ENCODE peak calls at places on chromosome 5, in nine cellular contexts. S, N, W, H, Y, Q, J, T and D are unnamed samples.

GRCh38 chr5:112735702-112736101 is 2.0 kb upstream of the APC start:
- DNase-seq in Q (peak), Y (no peak), N (no peak), S (no peak), H (no peak), W (no peak), T (no peak), J (peak), D (no peak)

GRCh38 chr5:1106385-1107166 is 5.3 kb downstream of the SLC12A7 start:
- DNase-seq in W (peak), T (no peak), N (no peak), H (no peak), Q (no peak), S (no peak), Y (no peak), J (no peak), D (no peak)

GRCh38 chr5:149345892-149346222 is 558 bp downstream of the GRPEL2 start:
- DNase-seq in N (no peak), H (no peak), Q (peak), T (no peak), J (no peak), W (no peak), Y (no peak), S (no peak), D (no peak)

GRCh38 chr5:28414619-28415018 is 1376.2 kb upstream of the CDH9 start:
- DNase-seq in S (no peak), Y (no peak), J (no peak), T (no peak), N (no peak), Q (no peak), H (no peak), W (no peak), D (no peak)

GRCh38 chr5:74257645-74258328 is 382.7 kb downstream of the ENC1 start:
- DNase-seq in J (no peak), S (peak), H (no peak), Q (peak), T (peak), N (no peak), W (no peak), Y (peak), D (no peak)

GRCh38 chr5:114858964-114859363 is 310.7 kb downstream of the TRIM36 start:
- DNase-seq in N (no peak), H (no peak), Y (no peak), W (no peak), T (no peak), J (no peak), Q (no peak), S (no peak), D (no peak)

GRCh38 chr5:96687812-96688453 is 25.8 kb downstream of the CAST start:
- DNase-seq in N (no peak), S (no peak), Y (no peak), H (peak), T (no peak), Q (peak), W (peak), J (peak), D (peak)

GRCh38 chr5:138724470-138725146 is 28.6 kb upstream of the CTNNA1 start:
- DNase-seq in Q (peak), H (no peak), N (no peak), S (no peak), W (no peak), Y (no peak), J (peak), T (no peak), D (no peak)

GRCh38 chr5:144187699-144188294 is 17.1 kb downstream of the KCTD16 start:
- DNase-seq in J (peak), Q (peak), Y (no peak), H (no peak), W (peak), S (peak), N (peak), T (peak), D (peak)

GRCh38 chr5:81525690-81526089 is 131.8 kb upstream of the ACOT12 start:
- DNase-seq in H (no peak), Y (no peak), W (no peak), N (no peak), T (no peak), S (no peak), Q (peak), J (no peak), D (no peak)

GRCh38 chr5:172353271-172353807 is 69.8 kb upstream of the UBTD2 start:
- DNase-seq in J (no peak), W (no peak), T (no peak), H (no peak), Y (no peak), Q (no peak), N (no peak), S (no peak), D (no peak)

GRCh38 chr5:19547640-19548039 is 440.4 kb downstream of the CDH18 start:
- DNase-seq in T (no peak), H (no peak), Q (peak), N (no peak), J (no peak), S (no peak), W (no peak), Y (no peak), D (no peak)

GRCh38 chr5:158373623-158374375 is 514.9 kb upstream of the CLINT1 start:
- DNase-seq in W (no peak), T (no peak), N (no peak), Y (no peak), S (no peak), H (no peak), Q (no peak), J (no peak), D (no peak)

GRCh38 chr5:137372386-137373160 is 126.6 kb downstream of the SPOCK1 start:
- DNase-seq in W (no peak), T (no peak), H (no peak), Q (peak), S (no peak), J (no peak), N (no peak), Y (no peak), D (no peak)

GRCh38 chr5:37723147-37723961 is 116.5 kb downstream of the GDNF start:
- DNase-seq in Y (peak), N (peak), Q (peak), S (no peak), J (no peak), H (peak), W (no peak), T (no peak), D (peak)

GRCh38 chr5:10528056-10528816 is 35.6 kb upstream of the ANKRD33B start:
- DNase-seq in Y (no peak), N (no peak), S (no peak), J (no peak), T (no peak), H (no peak), Q (peak), W (no peak), D (no peak)

GRCh38 chr5:99763021-99763814 is 772.0 kb upstream of the FAM174A start:
- DNase-seq in N (no peak), Q (no peak), J (no peak), W (no peak), Y (peak), S (no peak), T (no peak), H (no peak), D (no peak)

GRCh38 chr5:132469380-132470372 is 20.9 kb downstream of the IRF1 start:
- DNase-seq in S (peak), W (no peak), Y (no peak), H (no peak), Q (no peak), N (no peak), T (no peak), J (no peak), D (no peak)

GRCh38 chr5:172820046-172820767 is 13.8 kb upstream of the ERGIC1 start:
- DNase-seq in W (no peak), N (no peak), H (no peak), Q (peak), T (peak), Y (peak), S (peak), J (no peak), D (no peak)

GRCh38 chr5:60458669-60459068 is 241.3 kb downstream of the DEPDC1B start:
- DNase-seq in W (no peak), N (no peak), H (no peak), J (no peak), S (no peak), Q (no peak), Y (no peak), T (no peak), D (peak)

GRCh38 chr5:140018920-140019644 is 24.0 kb downstream of the NRG2 start:
- DNase-seq in Q (no peak), Y (no peak), T (no peak), J (no peak), N (no peak), S (no peak), W (no peak), H (no peak), D (no peak)

GRCh38 chr5:117207088-117207668 is 632.6 kb upstream of the SEMA6A start:
- DNase-seq in T (no peak), S (no peak), W (no peak), J (no peak), Q (no peak), N (no peak), H (no peak), Y (peak), D (no peak)

GRCh38 chr5:128535225-128535624 is 2.8 kb downstream of the FBN2 start:
- DNase-seq in N (no peak), Y (no peak), J (no peak), H (no peak), T (no peak), S (no peak), Q (no peak), W (no peak), D (no peak)

GRCh38 chr5:149005077-149005892 is 57.6 kb downstream of the SH3TC2 start:
- DNase-seq in S (no peak), N (no peak), H (no peak), Y (no peak), J (no peak), W (no peak), Q (peak), T (no peak), D (no peak)

GRCh38 chr5:10631597-10631996 is 67.7 kb downstream of the ANKRD33B start:
- DNase-seq in W (no peak), H (no peak), Q (no peak), N (no peak), S (no peak), Y (no peak), T (no peak), J (no peak), D (no peak)

DNA sequence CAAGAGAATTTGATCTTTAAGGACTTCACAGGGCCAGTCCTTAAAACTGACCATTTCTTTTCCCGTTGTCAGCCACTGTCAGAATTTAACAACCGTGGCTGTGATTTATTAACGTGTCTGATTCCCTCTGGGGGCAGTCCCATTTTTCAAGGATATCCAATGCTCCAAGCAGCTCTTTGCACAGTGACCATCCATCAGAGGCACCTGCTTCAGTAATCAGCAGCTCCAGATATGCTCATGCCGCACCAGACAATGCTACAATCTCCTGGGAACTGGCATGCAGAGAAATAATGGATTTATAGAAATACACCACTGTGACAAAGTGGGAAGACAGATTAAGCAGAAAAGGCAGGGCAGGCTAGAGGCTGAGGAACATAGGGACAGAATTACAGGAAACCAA is 163.3 kb upstream of the PPP1R2B start:
- DNase-seq in Q (no peak), N (no peak), H (peak), Y (no peak), S (no peak), J (no peak), T (no peak), W (no peak), D (no peak)
- H3K4me3 ChIP-seq in Q (no peak), N (no peak), H (no peak), Y (no peak), S (no peak), J (no peak), T (no peak), W (no peak), D (no peak)

GRCh38 chr5:6722015-6722414 is 8.8 kb downstream of the TENT4A start:
- DNase-seq in N (no peak), T (no peak), S (no peak), Y (no peak), H (no peak), J (peak), Q (peak), W (no peak), D (no peak)
- H3K4me3 ChIP-seq in N (no peak), T (peak), S (no peak), Y (no peak), H (no peak), J (peak), Q (peak), W (peak), D (no peak)

DNA sequence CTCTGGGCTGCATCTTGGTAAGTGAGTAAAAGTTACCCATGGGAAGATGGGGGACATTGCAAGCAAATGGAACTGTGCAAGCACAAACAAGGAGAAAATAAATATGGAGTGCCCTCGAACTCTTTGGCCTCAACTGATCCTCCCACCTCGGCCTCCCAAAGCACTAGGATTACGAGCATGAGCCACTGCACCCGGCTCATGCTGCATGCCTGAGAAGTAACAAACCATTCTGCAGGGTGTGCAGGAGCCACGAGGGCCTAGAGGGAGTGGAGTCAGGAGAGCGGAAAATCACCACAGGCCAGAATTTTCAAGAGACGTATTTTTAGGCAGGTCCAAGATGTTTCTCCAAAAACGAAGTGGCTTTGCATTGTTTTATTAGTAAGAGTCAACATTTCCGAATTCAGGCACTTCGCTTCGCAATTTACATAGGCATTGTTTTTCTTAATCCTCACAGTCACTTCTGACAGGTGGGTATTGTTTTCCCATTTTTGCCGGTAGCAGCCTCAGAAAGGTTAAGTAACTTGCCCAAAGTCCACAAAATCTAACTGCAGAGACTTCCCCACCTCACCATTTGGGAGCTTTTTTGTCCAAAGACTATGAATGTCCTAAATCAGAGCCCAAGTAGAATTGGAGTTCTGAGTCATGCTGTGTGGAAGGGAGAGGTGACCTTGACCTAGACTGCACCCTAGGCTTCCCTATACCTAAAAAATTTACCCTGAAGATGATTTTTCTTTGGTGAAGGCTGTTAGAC is 230.2 kb downstream of the NR3C1 start:
- DNase-seq in T (no peak), S (no peak), N (no peak), Q (no peak), H (no peak), Y (no peak), W (no peak), J (no peak), D (no peak)
- H3K4me3 ChIP-seq in T (no peak), S (no peak), N (no peak), Q (no peak), H (no peak), Y (no peak), W (no peak), J (no peak), D (no peak)

GRCh38 chr5:71830626-71831539 is 111.8 kb downstream of the CARTPT start:
- DNase-seq in S (peak), Q (peak), Y (no peak), H (peak), T (peak), N (no peak), W (no peak), J (peak), D (no peak)
- H3K4me3 ChIP-seq in S (no peak), Q (no peak), Y (no peak), H (no peak), T (no peak), N (no peak), W (no peak), J (no peak), D (no peak)

GRCh38 chr5:51388488-51389325 is 5.5 kb downstream of the ISL1 start:
- DNase-seq in J (no peak), S (no peak), Y (no peak), W (no peak), Q (no peak), H (peak), N (no peak), T (no peak), D (no peak)
- H3K4me3 ChIP-seq in J (no peak), S (no peak), Y (peak), W (no peak), Q (no peak), H (peak), N (no peak), T (no peak), D (no peak)

DNA sequence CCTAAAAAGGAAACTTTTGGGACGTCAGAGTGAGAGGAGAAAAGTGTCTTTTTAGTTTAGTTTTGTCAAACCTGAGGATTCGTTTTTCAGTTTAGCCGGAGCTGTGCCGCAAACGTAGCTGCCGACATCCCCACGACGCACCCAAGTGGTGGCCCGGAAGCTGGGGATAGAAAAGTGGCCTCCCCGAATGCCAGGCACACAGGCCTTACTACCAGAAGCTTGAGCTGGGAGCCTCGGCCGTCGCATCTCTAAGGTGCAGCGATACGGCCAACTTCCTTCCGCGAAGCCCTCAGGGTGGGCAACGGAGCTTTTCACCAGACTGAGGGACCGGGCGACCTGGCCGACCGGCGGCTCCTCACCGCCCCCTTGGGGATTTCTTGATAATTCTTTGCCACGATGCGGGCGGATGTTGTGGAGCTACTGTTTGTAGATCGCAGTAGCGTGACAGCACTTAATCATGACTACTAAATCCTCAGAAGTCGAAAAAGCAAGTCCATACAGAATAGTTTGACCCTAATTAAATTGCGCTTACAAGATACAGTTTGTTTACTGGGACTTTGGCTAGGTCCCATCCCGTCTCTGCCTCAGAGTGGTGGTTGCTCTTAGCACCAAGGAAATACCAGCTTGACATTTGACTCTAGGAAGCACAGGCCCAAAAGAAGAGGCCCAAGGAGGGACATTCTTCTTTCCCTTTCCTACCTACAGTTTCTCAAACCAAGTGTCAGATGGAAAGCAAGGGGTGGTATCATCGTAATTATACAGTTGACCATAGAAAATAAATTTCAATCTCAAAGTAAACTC is 584 bp upstream of the TMEM267 start:
- DNase-seq in N (peak), Q (peak), W (peak), Y (peak), J (peak), S (peak), T (peak), H (peak), D (peak)
- H3K4me3 ChIP-seq in N (peak), Q (peak), W (peak), Y (peak), J (peak), S (peak), T (peak), H (peak), D (peak)